ENCODE peak calls at places on chromosomes 12 and 14, in four cellular contexts. O is neuronal stem cell; L is stimulated activated CD4-positive, alpha-beta T cell treated with anti-CD3 and anti-CD28 coated beads, Interleukin-15, amount 100 ng/mL, for 24 hours; R is RPMI8226. J is an unnamed sample.

GRCh38 chr14:98138666-98139065 is 1133.3 kb downstream of the BCL11B start:
- DNase-seq in O (peak; percentile 43), L (peak; percentile 74), R (peak; percentile 22), J (peak; percentile 81)

GRCh38 chr12:131384544-131384855 is 326.4 kb upstream of the SFSWAP start:
- DNase-seq in O (no peak), L (no peak), R (no peak), J (no peak)

GRCh38 chr12:56644654-56645053 is 1.1 kb downstream of the ATP5F1B start:
- DNase-seq in O (no peak), L (no peak), R (no peak), J (no peak)

GRCh38 chr14:101977311-101978071 is 13.1 kb downstream of the DYNC1H1 start:
- DNase-seq in O (no peak), L (no peak), R (no peak), J (no peak)

GRCh38 chr12:121505513-121505912 is 75.3 kb downstream of the KDM2B start:
- DNase-seq in O (no peak), L (no peak), R (no peak), J (no peak)

GRCh38 chr14:55807992-55808391 is 228.0 kb downstream of the KTN1 start:
- DNase-seq in O (no peak), L (no peak), R (no peak), J (no peak)

GRCh38 chr12:76197283-76197682 is 112.8 kb upstream of the NAP1L1 start:
- DNase-seq in O (no peak), L (no peak), R (no peak), J (no peak)

GRCh38 chr14:20836668-20837338 is 34.2 kb upstream of the RNASE1 start:
- DNase-seq in O (no peak), L (no peak), R (no peak), J (no peak)

GRCh38 chr14:32744811-32745445 is 193.8 kb upstream of the NPAS3 start:
- DNase-seq in O (no peak), L (no peak), R (no peak), J (no peak)

GRCh38 chr14:99238234-99238633 is 33.8 kb downstream of the BCL11B start:
- DNase-seq in O (no peak), L (no peak), R (no peak), J (no peak)

GRCh38 chr14:74563233-74563585 is 48.8 kb downstream of the LTBP2 start:
- DNase-seq in O (no peak), L (no peak), R (no peak), J (no peak)

GRCh38 chr14:64303471-64303917 is 9.3 kb upstream of the ESR2 start:
- DNase-seq in O (peak; percentile 61), L (no peak), R (peak; percentile 11), J (no peak)

GRCh38 chr12:80862606-80863005 is 75.1 kb downstream of the LIN7A start:
- DNase-seq in O (no peak), L (no peak), R (no peak), J (no peak)

GRCh38 chr14:100764716-100765115 is 38.0 kb downstream of the DLK1 start:
- DNase-seq in O (no peak), L (no peak), R (no peak), J (no peak)

GRCh38 chr12:44542716-44543115 is 333.4 kb downstream of the NELL2 start:
- DNase-seq in O (no peak), L (no peak), R (no peak), J (no peak)

GRCh38 chr12:85322715-85323114 is 42.7 kb downstream of the ALX1 start:
- DNase-seq in O (no peak), L (no peak), R (no peak), J (no peak)

GRCh38 chr12:94872671-94873367 is 130.7 kb downstream of the NDUFA12 start:
- DNase-seq in O (no peak), L (peak; percentile 5), R (no peak), J (no peak)

GRCh38 chr12:115351513-115352077 is 667.6 kb upstream of the TBX3 start:
- DNase-seq in O (no peak), L (no peak), R (no peak), J (no peak)

GRCh38 chr12:68222336-68222735 is 3.3 kb downstream of the IL26 start:
- DNase-seq in O (no peak), L (no peak), R (no peak), J (no peak)

GRCh38 chr12:91406920-91407341 is 224.3 kb upstream of the DCN start:
- DNase-seq in O (no peak), L (peak; percentile 7), R (no peak), J (no peak)

GRCh38 chr12:108724054-108724889 is 7.0 kb downstream of the CORO1C start:
- DNase-seq in O (no peak), L (peak; percentile 36), R (peak; percentile 22), J (peak; percentile 18)

GRCh38 chr12:93918262-93918661 is 230.1 kb upstream of the PLXNC1 start:
- DNase-seq in O (no peak), L (no peak), R (no peak), J (no peak)

GRCh38 chr12:63826002-63826585 is 18.4 kb upstream of the SRGAP1 start:
- DNase-seq in O (peak; percentile 29), L (no peak), R (peak; percentile 38), J (no peak)

GRCh38 chr14:54881235-54881760 is 21.3 kb downstream of the GCH1 start:
- DNase-seq in O (no peak), L (peak; percentile 32), R (peak; percentile 45), J (peak; percentile 60)

GRCh38 chr14:54366726-54367707 is 29.8 kb upstream of the CDKN3 start:
- DNase-seq in O (no peak), L (peak; percentile 39), R (peak; percentile 50), J (peak; percentile 42)

GRCh38 chr14:58026967-58027366 is 125.0 kb downstream of the ARMH4 start:
- DNase-seq in O (no peak), L (no peak), R (no peak), J (no peak)

GRCh38 chr14:33943081-33943480 is 7.8 kb downstream of the EGLN3 start:
- DNase-seq in O (no peak), L (no peak), R (peak; percentile 70), J (peak; percentile 30)

GRCh38 chr14:36293824-36294223 is 26.6 kb downstream of the MBIP start:
- DNase-seq in O (no peak), L (no peak), R (no peak), J (no peak)

GRCh38 chr12:442235-442884 is 17.4 kb upstream of the B4GALNT3 start:
- DNase-seq in O (peak; percentile 74), L (peak; percentile 51), R (peak; percentile 33), J (peak; percentile 60)

GRCh38 chr14:20681348-20682126 is 2.8 kb upstream of the RNASE4 start:
- DNase-seq in O (peak; percentile 89), L (peak; percentile 90), R (peak; percentile 93), J (peak; percentile 89)

GRCh38 chr14:85762523-85762922 is 232.6 kb downstream of the FLRT2 start:
- DNase-seq in O (peak; percentile 57), L (no peak), R (no peak), J (no peak)

GRCh38 chr12:104669057-104669770 is 212.5 kb downstream of the CHST11 start:
- DNase-seq in O (peak; percentile 33), L (no peak), R (no peak), J (peak; percentile 49)

GRCh38 chr14:59098377-59098776 is 90.1 kb upstream of the DAAM1 start:
- DNase-seq in O (no peak), L (no peak), R (no peak), J (no peak)

GRCh38 chr14:75864352-75864751 is 117.4 kb downstream of the TGFB3 start:
- DNase-seq in O (no peak), L (no peak), R (no peak), J (no peak)